ENCODE peak calls at places on chromosomes 5 and 9, in five cellular contexts. One of them, this sample, is unnamed.

GRCh38 chr9:76873056-76873792 is 32.7 kb downstream of the PRUNE2 start:
- DNase-seq in tibial artery: peak; percentile 71
- DNase-seq in ovary: no peak
- DNase-seq in epithelial cell of esophagus: no peak
- DNase-seq in HepG2: no peak
- DNase-seq in this sample: no peak

GRCh38 chr9:72977670-72978069 is 24.8 kb upstream of the ALDH1A1 start:
- DNase-seq in tibial artery: no peak
- DNase-seq in ovary: no peak
- DNase-seq in epithelial cell of esophagus: peak; percentile 61
- DNase-seq in HepG2: no peak
- DNase-seq in this sample: no peak

GRCh38 chr9:129609486-129610192 is 11.3 kb downstream of the C9orf50 start:
- DNase-seq in tibial artery: peak; percentile 75
- DNase-seq in ovary: peak; percentile 67
- DNase-seq in epithelial cell of esophagus: no peak
- DNase-seq in HepG2: no peak
- DNase-seq in this sample: peak; percentile 59

GRCh38 chr9:76181020-76181641 is 213.1 kb downstream of the RFK start:
- DNase-seq in tibial artery: no peak
- DNase-seq in ovary: no peak
- DNase-seq in epithelial cell of esophagus: peak; percentile 92
- DNase-seq in HepG2: no peak
- DNase-seq in this sample: no peak

GRCh38 chr9:14846871-14847311 is 63.3 kb downstream of the FREM1 start:
- DNase-seq in tibial artery: no peak
- DNase-seq in ovary: no peak
- DNase-seq in epithelial cell of esophagus: peak; percentile 57
- DNase-seq in HepG2: peak; percentile 51
- DNase-seq in this sample: no peak

GRCh38 chr9:122226142-122226757 is 2.5 kb downstream of the LHX6 start:
- DNase-seq in tibial artery: no peak
- DNase-seq in ovary: no peak
- DNase-seq in epithelial cell of esophagus: no peak
- DNase-seq in HepG2: no peak
- DNase-seq in this sample: no peak

GRCh38 chr5:71586052-71586940 is 844 bp upstream of the MCCC2 start:
- DNase-seq in tibial artery: no peak
- DNase-seq in ovary: peak; percentile 25
- DNase-seq in epithelial cell of esophagus: no peak
- DNase-seq in HepG2: peak; percentile 98
- DNase-seq in this sample: no peak

GRCh38 chr5:32760091-32760509 is 49.0 kb downstream of the NPR3 start:
- DNase-seq in tibial artery: no peak
- DNase-seq in ovary: no peak
- DNase-seq in epithelial cell of esophagus: peak; percentile 77
- DNase-seq in HepG2: peak; percentile 19
- DNase-seq in this sample: no peak

GRCh38 chr9:22374021-22374420 is 72.6 kb upstream of the DMRTA1 start:
- DNase-seq in tibial artery: no peak
- DNase-seq in ovary: no peak
- DNase-seq in epithelial cell of esophagus: no peak
- DNase-seq in HepG2: no peak
- DNase-seq in this sample: no peak

GRCh38 chr5:104344809-104345512 is 782.4 kb upstream of the NUDT12 start:
- DNase-seq in tibial artery: no peak
- DNase-seq in ovary: no peak
- DNase-seq in epithelial cell of esophagus: peak; percentile 59
- DNase-seq in HepG2: peak; percentile 3
- DNase-seq in this sample: no peak

GRCh38 chr9:35110327-35110758 is 5.3 kb downstream of the ATOSB start:
- DNase-seq in tibial artery: peak; percentile 92
- DNase-seq in ovary: no peak
- DNase-seq in epithelial cell of esophagus: peak; percentile 67
- DNase-seq in HepG2: no peak
- DNase-seq in this sample: no peak

GRCh38 chr5:138503487-138504270 is 38.4 kb downstream of the EGR1 start:
- DNase-seq in tibial artery: no peak
- DNase-seq in ovary: peak; percentile 27
- DNase-seq in epithelial cell of esophagus: peak; percentile 75
- DNase-seq in HepG2: peak; percentile 56
- DNase-seq in this sample: no peak

GRCh38 chr5:169942181-169942580 is 38.1 kb downstream of the INSYN2B start:
- DNase-seq in tibial artery: no peak
- DNase-seq in ovary: no peak
- DNase-seq in epithelial cell of esophagus: no peak
- DNase-seq in HepG2: no peak
- DNase-seq in this sample: no peak

GRCh38 chr5:82885657-82886389 is 191.4 kb downstream of the TMEM167A start:
- DNase-seq in tibial artery: no peak
- DNase-seq in ovary: no peak
- DNase-seq in epithelial cell of esophagus: peak; percentile 7
- DNase-seq in HepG2: no peak
- DNase-seq in this sample: no peak

GRCh38 chr5:179828756-179829421 is 8.2 kb downstream of the SQSTM1 start:
- DNase-seq in tibial artery: no peak
- DNase-seq in ovary: no peak
- DNase-seq in epithelial cell of esophagus: no peak
- DNase-seq in HepG2: no peak
- DNase-seq in this sample: no peak

GRCh38 chr5:760363-761205 is 23.9 kb downstream of the ZDHHC11B start:
- DNase-seq in tibial artery: no peak
- DNase-seq in ovary: no peak
- DNase-seq in epithelial cell of esophagus: no peak
- DNase-seq in HepG2: no peak
- DNase-seq in this sample: no peak

GRCh38 chr5:157865844-157866243 is 6.9 kb upstream of the CLINT1 start:
- DNase-seq in tibial artery: no peak
- DNase-seq in ovary: no peak
- DNase-seq in epithelial cell of esophagus: peak; percentile 69
- DNase-seq in HepG2: peak; percentile 27
- DNase-seq in this sample: no peak

GRCh38 chr9:137069508-137070071 is 767 bp downstream of the SAPCD2 start:
- DNase-seq in tibial artery: no peak
- DNase-seq in ovary: no peak
- DNase-seq in epithelial cell of esophagus: no peak
- DNase-seq in HepG2: no peak
- DNase-seq in this sample: no peak

GRCh38 chr5:129804705-129805104 is 56.8 kb downstream of the MINAR2 start:
- DNase-seq in tibial artery: no peak
- DNase-seq in ovary: no peak
- DNase-seq in epithelial cell of esophagus: no peak
- DNase-seq in HepG2: no peak
- DNase-seq in this sample: no peak

GRCh38 chr5:38870595-38870994 is 24.8 kb downstream of the OSMR start:
- DNase-seq in tibial artery: no peak
- DNase-seq in ovary: no peak
- DNase-seq in epithelial cell of esophagus: no peak
- DNase-seq in HepG2: no peak
- DNase-seq in this sample: no peak

GRCh38 chr5:132274050-132274869 is 16.8 kb downstream of the PDLIM4 start:
- DNase-seq in tibial artery: no peak
- DNase-seq in ovary: no peak
- DNase-seq in epithelial cell of esophagus: peak; percentile 24
- DNase-seq in HepG2: no peak
- DNase-seq in this sample: no peak

DNA sequence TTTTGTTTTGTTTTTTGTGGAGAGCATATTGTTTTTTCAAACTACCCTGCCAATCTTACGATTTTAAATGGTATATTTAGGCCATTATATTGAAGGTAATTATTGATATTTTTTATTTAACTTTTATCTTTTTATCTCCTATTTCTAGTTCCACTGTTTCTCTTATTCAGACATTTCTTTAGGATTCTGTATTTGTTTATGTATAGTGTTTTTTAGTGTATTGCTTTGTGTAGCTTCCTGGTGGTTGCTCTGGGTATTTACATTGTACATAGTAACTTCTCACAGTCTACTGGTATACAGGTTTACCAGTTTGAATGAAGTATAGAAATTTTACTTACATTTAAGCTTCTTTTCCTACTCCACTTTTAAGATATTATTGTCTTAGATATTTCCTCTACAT is 63.2 kb downstream of the ERCC6L2 start:
- DNase-seq in tibial artery: no peak
- DNase-seq in ovary: no peak
- DNase-seq in epithelial cell of esophagus: no peak
- DNase-seq in HepG2: no peak
- DNase-seq in this sample: no peak
- TF ChIP-seq CTCF in tibial artery: no peak
- TF ChIP-seq CTCF in ovary: no peak
- TF ChIP-seq CTCF in epithelial cell of esophagus: no peak
- TF ChIP-seq CTCF in HepG2: no peak
- TF ChIP-seq CTCF in this sample: peak; percentile 44

DNA sequence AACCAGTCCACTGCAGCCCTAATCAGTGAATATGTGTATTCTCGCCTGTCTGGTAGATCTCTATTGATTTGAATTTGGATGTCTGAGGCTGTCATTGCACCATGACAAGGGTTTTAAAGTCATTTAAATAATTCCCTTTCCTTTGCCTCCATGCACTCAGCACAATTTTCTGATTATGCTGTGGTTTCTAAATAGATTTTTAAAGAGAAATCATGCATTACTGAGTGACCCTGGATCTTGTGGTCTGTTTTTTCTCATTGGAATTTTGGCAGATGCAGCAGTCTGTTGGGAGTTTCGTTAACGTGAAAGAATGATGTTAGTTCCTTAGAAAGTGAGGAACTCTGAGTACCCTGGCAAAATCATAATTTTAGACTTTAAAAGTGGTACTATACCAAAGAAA is 396.0 kb downstream of the LRRC70 start:
- DNase-seq in tibial artery: no peak
- DNase-seq in ovary: no peak
- DNase-seq in epithelial cell of esophagus: no peak
- DNase-seq in HepG2: no peak
- DNase-seq in this sample: no peak
- TF ChIP-seq CTCF in tibial artery: no peak
- TF ChIP-seq CTCF in ovary: no peak
- TF ChIP-seq CTCF in epithelial cell of esophagus: no peak
- TF ChIP-seq CTCF in HepG2: no peak
- TF ChIP-seq CTCF in this sample: no peak

DNA sequence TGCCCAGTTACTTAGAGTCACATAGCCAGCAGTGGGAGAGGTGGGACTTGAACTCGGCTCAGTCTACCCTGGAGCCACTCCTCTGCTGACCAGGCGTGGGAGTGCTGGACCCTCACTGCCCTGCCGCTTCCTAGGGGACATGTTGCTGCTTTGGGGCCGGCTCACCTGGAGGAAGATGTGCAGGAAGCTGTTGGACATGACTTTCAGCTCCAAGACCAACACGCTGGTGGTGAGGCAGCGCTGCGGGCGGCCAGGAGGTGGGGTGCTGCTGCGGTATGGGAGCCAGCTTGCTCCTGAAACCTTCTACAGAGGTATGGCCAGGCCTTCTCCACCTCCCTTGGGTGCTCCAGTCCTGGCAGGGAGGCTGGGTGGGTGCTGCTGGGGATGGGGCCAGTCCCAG is 3.4 kb upstream of the CACFD1 start:
- DNase-seq in tibial artery: no peak
- DNase-seq in ovary: no peak
- DNase-seq in epithelial cell of esophagus: no peak
- DNase-seq in HepG2: no peak
- DNase-seq in this sample: no peak
- TF ChIP-seq CTCF in tibial artery: no peak
- TF ChIP-seq CTCF in ovary: no peak
- TF ChIP-seq CTCF in epithelial cell of esophagus: no peak
- TF ChIP-seq CTCF in HepG2: peak; percentile 52
- TF ChIP-seq CTCF in this sample: no peak

GRCh38 chr9:28105001-28105400 is 531.7 kb upstream of the C9orf72 start:
- DNase-seq in tibial artery: no peak
- DNase-seq in ovary: no peak
- DNase-seq in epithelial cell of esophagus: no peak
- DNase-seq in HepG2: no peak
- DNase-seq in this sample: no peak
- TF ChIP-seq CTCF in tibial artery: no peak
- TF ChIP-seq CTCF in ovary: no peak
- TF ChIP-seq CTCF in epithelial cell of esophagus: no peak
- TF ChIP-seq CTCF in HepG2: no peak
- TF ChIP-seq CTCF in this sample: no peak

DNA sequence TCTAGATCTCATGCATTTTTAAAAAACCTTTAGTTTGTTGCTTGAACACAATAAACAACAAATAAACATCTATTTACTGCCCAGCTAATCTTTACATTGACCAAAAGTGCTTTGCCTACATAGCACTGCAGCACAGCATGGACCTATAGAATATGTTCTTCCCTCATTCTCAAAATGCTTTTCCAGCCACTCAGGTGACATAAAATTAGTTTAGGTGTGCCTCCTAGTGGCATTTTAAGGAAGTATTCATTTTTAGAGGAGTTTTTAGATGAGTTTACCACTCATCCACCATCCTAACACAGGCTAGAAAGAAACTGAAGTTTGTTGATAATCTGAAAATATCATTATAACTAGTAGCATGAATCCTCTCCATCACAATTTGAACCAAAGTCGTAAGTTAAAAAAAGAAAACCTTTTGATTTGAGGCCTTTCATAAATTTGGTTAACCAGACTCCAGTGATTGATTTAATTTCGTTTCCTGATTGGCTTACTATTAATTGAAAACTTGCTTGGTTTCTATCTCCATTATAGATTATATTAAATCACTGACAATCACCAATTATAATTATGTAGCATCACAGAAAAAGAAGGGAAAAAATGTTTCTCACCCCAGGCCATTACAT is 12.6 kb downstream of the PLGRKT start:
- DNase-seq in tibial artery: no peak
- DNase-seq in ovary: no peak
- DNase-seq in epithelial cell of esophagus: peak; percentile 64
- DNase-seq in HepG2: peak; percentile 20
- DNase-seq in this sample: no peak
- TF ChIP-seq CTCF in tibial artery: peak; percentile 52
- TF ChIP-seq CTCF in ovary: no peak
- TF ChIP-seq CTCF in epithelial cell of esophagus: peak; percentile 57
- TF ChIP-seq CTCF in HepG2: peak; percentile 60
- TF ChIP-seq CTCF in this sample: peak; percentile 74

GRCh38 chr5:43646997-43647396 is 44.0 kb downstream of the NNT start:
- DNase-seq in tibial artery: no peak
- DNase-seq in ovary: no peak
- DNase-seq in epithelial cell of esophagus: no peak
- DNase-seq in HepG2: no peak
- DNase-seq in this sample: no peak
- TF ChIP-seq CTCF in tibial artery: no peak
- TF ChIP-seq CTCF in ovary: no peak
- TF ChIP-seq CTCF in epithelial cell of esophagus: no peak
- TF ChIP-seq CTCF in HepG2: no peak
- TF ChIP-seq CTCF in this sample: no peak

DNA sequence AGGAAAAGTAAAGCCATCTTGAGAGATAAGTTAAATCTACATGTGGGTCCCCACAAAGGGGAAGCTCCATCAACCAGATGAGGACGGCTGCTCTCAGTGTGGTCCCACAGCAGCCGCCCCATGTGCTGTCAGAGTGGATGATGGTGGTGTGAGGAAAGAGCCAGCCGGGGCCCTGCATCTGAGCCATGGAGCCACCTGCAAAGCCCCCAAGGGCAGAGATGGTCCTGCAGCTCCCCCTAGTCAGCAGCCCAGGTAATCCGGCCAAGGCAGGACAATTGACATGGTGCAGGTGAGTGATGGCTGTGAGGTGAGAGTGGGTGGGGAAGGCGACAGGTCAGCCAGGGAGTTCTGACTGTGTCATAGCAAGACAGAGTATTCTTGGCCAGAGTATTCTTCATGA is 458.8 kb downstream of the ICE1 start:
- DNase-seq in tibial artery: no peak
- DNase-seq in ovary: no peak
- DNase-seq in epithelial cell of esophagus: no peak
- DNase-seq in HepG2: no peak
- DNase-seq in this sample: no peak
- TF ChIP-seq CTCF in tibial artery: no peak
- TF ChIP-seq CTCF in ovary: no peak
- TF ChIP-seq CTCF in epithelial cell of esophagus: no peak
- TF ChIP-seq CTCF in HepG2: peak; percentile 57
- TF ChIP-seq CTCF in this sample: no peak

GRCh38 chr5:4295663-4296339 is 700.2 kb downstream of the IRX1 start:
- DNase-seq in tibial artery: no peak
- DNase-seq in ovary: no peak
- DNase-seq in epithelial cell of esophagus: peak; percentile 26
- DNase-seq in HepG2: no peak
- DNase-seq in this sample: no peak
- TF ChIP-seq CTCF in tibial artery: no peak
- TF ChIP-seq CTCF in ovary: no peak
- TF ChIP-seq CTCF in epithelial cell of esophagus: peak; percentile 60
- TF ChIP-seq CTCF in HepG2: peak; percentile 33
- TF ChIP-seq CTCF in this sample: peak; percentile 19